ENCODE peak calls at places on chromosome X, in six cellular contexts. L, W, G, F, H and U are unnamed samples.

GRCh38 chrX:153935326-153935851 is 552 bp upstream of the NAA10 start:
- DNase-seq in W (no peak), F (no peak), H (peak; percentile 28), L (peak; percentile 68), G (no peak), U (no peak)

GRCh38 chrX:131067846-131068745 is 9.9 kb downstream of the ARHGAP36 start:
- DNase-seq in H (no peak), L (no peak), G (no peak), W (no peak), F (no peak), U (no peak)

GRCh38 chrX:35101901-35102300 is 159.3 kb downstream of the FAM47B start:
- DNase-seq in L (no peak), H (no peak), W (no peak), G (no peak), F (no peak), U (no peak)

GRCh38 chrX:24266996-24267395 is 46.9 kb downstream of the SUPT20HL2 start:
- DNase-seq in H (no peak), G (no peak), W (peak; percentile 59), L (no peak), F (no peak), U (no peak)

GRCh38 chrX:133171962-133172708 is 46.0 kb downstream of the TFDP3 start:
- DNase-seq in F (no peak), H (no peak), L (no peak), W (peak; percentile 17), G (no peak), U (no peak)

GRCh38 chrX:24515447-24515846 is 50.4 kb downstream of the PDK3 start:
- DNase-seq in L (no peak), W (peak; percentile 37), F (no peak), H (no peak), G (no peak), U (no peak)

GRCh38 chrX:108795240-108795639 is 58.9 kb upstream of the IRS4 start:
- DNase-seq in L (no peak), F (no peak), H (no peak), W (no peak), G (no peak), U (no peak)

GRCh38 chrX:5595570-5595969 is 633.1 kb downstream of the NLGN4X start:
- DNase-seq in L (no peak), G (no peak), H (no peak), F (no peak), W (no peak), U (no peak)

GRCh38 chrX:19549838-19550237 is 34.5 kb upstream of the MAP3K15 start:
- DNase-seq in F (no peak), H (no peak), G (no peak), W (no peak), L (no peak), U (no peak)

GRCh38 chrX:63506320-63506719 is 155.2 kb upstream of the SPIN4 start:
- DNase-seq in G (no peak), H (no peak), F (no peak), W (peak; percentile 37), L (no peak), U (no peak)

GRCh38 chrX:111876646-111877045 is 665 bp downstream of the TRPC5OS start:
- DNase-seq in L (no peak), G (no peak), F (no peak), H (no peak), W (no peak), U (no peak)

GRCh38 chrX:1397001-1397400 is 5.1 kb upstream of the SLC25A6 start:
- DNase-seq in W (no peak), H (no peak), L (peak; percentile 56), G (no peak), F (no peak), U (no peak)

GRCh38 chrX:39795591-39795990 is 302.2 kb downstream of the BCOR start:
- DNase-seq in L (no peak), H (no peak), F (no peak), G (no peak), W (no peak), U (no peak)

GRCh38 chrX:45614853-45615252 is 414.2 kb upstream of the DIPK2B start:
- DNase-seq in L (no peak), F (no peak), H (no peak), G (no peak), W (no peak), U (no peak)

GRCh38 chrX:78106651-78106986 is 2.6 kb downstream of the PGK1 start:
- DNase-seq in L (no peak), W (no peak), F (no peak), G (no peak), H (no peak), U (no peak)

GRCh38 chrX:78105944-78106650 is 2.0 kb downstream of the PGK1 start:
- DNase-seq in L (no peak), H (no peak), F (no peak), G (no peak), W (no peak), U (no peak)

GRCh38 chrX:78104447-78105176 is 564 bp downstream of the PGK1 start:
- DNase-seq in F (peak; percentile 57), W (peak; percentile 74), L (peak; percentile 68), H (peak; percentile 38), G (no peak), U (no peak)

GRCh38 chrX:78111140-78111931 is 7.3 kb downstream of the PGK1 start:
- DNase-seq in G (no peak), H (no peak), L (no peak), W (no peak), F (no peak), U (no peak)

GRCh38 chrX:78109458-78109857 is 5.4 kb downstream of the PGK1 start:
- DNase-seq in F (no peak), L (no peak), G (no peak), H (no peak), W (no peak), U (no peak)
- H3K4me3 ChIP-seq in F (no peak overlapping the region), L (no peak overlapping the region), G (no peak overlapping the region), H (peak overlapping the region; percentile 87), W (no peak overlapping the region), U (no peak overlapping the region)

GRCh38 chrX:74118503-74118902 is 185.5 kb upstream of the ZCCHC13 start:
- DNase-seq in H (no peak), F (no peak), G (no peak), L (no peak), W (no peak), U (no peak)
- TF ChIP-seq POLR2A in H (no peak), F (no peak), G (no peak), L (no peak), W (no peak), U (no peak)

GRCh38 chrX:119622356-119623232 is 16.4 kb upstream of the NKRF start:
- DNase-seq in H (no peak), G (no peak), F (peak; percentile 50), L (no peak), W (no peak), U (no peak)
- H3K27ac ChIP-seq in H (no peak overlapping the region), G (no peak overlapping the region), F (no peak overlapping the region), L (no peak overlapping the region), W (no peak overlapping the region), U (no peak overlapping the region)

DNA sequence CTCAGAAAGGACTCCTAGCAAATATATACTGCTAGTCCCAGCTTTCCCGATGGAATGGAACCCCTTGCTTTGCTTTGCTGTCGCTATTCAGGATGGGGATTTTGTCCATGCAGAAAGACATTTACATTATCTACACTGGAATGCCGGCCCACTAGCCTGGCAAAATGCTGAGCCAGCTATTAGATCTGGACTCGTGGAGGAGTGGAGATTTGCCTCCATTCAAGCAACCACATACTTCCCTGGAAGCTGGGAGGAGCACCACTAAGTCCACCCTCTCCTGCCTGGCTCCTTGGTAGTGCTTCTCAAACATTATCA is 24.1 kb upstream of the APLN start:
- DNase-seq in L (no peak), H (no peak), W (no peak), G (peak; percentile 72), F (no peak), U (no peak)
- H3K4me3 ChIP-seq in L (peak overlapping the region; percentile 51), H (no peak overlapping the region), W (peak overlapping the region; percentile 45), G (peak overlapping the region; percentile 36), F (peak overlapping the region; percentile 43), U (no peak overlapping the region)

GRCh38 chrX:47836164-47837072 is at the start of gene ZNF81:
- DNase-seq in W (peak; percentile 98), F (peak; percentile 94), G (peak; percentile 93), H (peak; percentile 91), L (peak; percentile 97), U (peak; percentile 90)
- TF ChIP-seq POLR2A in W (peak; percentile 51), F (no peak), G (no peak), H (peak; percentile 70), L (no peak), U (peak; percentile 45)